ENCODE peak calls at places on chromosomes 13 and 19, in eight cellular contexts. U is SK-N-SH, G is heart right ventricle, N is H54, M is HFF-Myc, I is MCF 10A, Z is neural progenitor cell, F is keratinocyte. K is an unnamed sample.

GRCh38 chr19:38869160-38869835 is 8.8 kb downstream of the RINL start:
- DNase-seq in F (no peak), M (no peak), Z (no peak), N (no peak), I (no peak), G (no peak), U (peak), K (no peak)

GRCh38 chr19:51207747-51208146 is 17.1 kb upstream of the CD33 start:
- DNase-seq in I (no peak), M (no peak), U (no peak), Z (no peak), G (no peak), F (no peak), N (no peak), K (peak)

GRCh38 chr13:91169641-91170040 is 177.8 kb upstream of the MIR17HG start:
- DNase-seq in G (no peak), N (no peak), M (no peak), I (no peak), F (no peak), Z (peak), U (no peak), K (no peak)

GRCh38 chr19:32223595-32224370 is 121.6 kb upstream of the ZNF507 start:
- DNase-seq in G (no peak), M (no peak), U (peak), F (no peak), Z (peak), I (no peak), N (no peak), K (no peak)

GRCh38 chr13:111904166-111904565 is 162.8 kb upstream of the SOX1 start:
- DNase-seq in U (no peak), I (no peak), N (no peak), Z (no peak), F (no peak), M (no peak), G (no peak), K (no peak)

GRCh38 chr13:33206425-33206824 is 79.1 kb downstream of the STARD13 start:
- DNase-seq in M (no peak), U (no peak), G (no peak), Z (no peak), I (no peak), N (no peak), F (no peak), K (no peak)

GRCh38 chr13:35388979-35389378 is 87.5 kb downstream of the MAB21L1 start:
- DNase-seq in M (peak), Z (no peak), G (no peak), U (peak), I (no peak), F (no peak), N (no peak), K (no peak)

GRCh38 chr13:109785892-109786450 is 412 bp downstream of the IRS2 start:
- DNase-seq in G (no peak), Z (no peak), I (no peak), U (peak), M (no peak), F (no peak), N (peak), K (no peak)

GRCh38 chr13:48775285-48775684 is 121.6 kb downstream of the CYSLTR2 start:
- DNase-seq in G (no peak), U (no peak), N (no peak), M (peak), Z (no peak), I (no peak), F (no peak), K (no peak)

GRCh38 chr13:111114362-111115050 is 604 bp upstream of the ARHGEF7 start:
- DNase-seq in Z (peak), M (no peak), G (peak), I (no peak), N (no peak), U (peak), F (no peak), K (no peak)

GRCh38 chr13:45331981-45332830 is 8.8 kb downstream of the TPT1 start:
- DNase-seq in G (no peak), Z (no peak), F (peak), U (no peak), M (peak), I (peak), N (no peak), K (no peak)

GRCh38 chr13:48950507-48950886 is 25.2 kb upstream of the FNDC3A start:
- DNase-seq in U (no peak), G (no peak), M (no peak), Z (no peak), I (no peak), N (no peak), F (no peak), K (no peak)

GRCh38 chr19:40283414-40284250 is 1.5 kb downstream of the AKT2 start:
- DNase-seq in Z (no peak), F (no peak), I (no peak), G (no peak), N (no peak), M (no peak), U (peak), K (no peak)

GRCh38 chr19:7739211-7739752 is 7.4 kb upstream of the CLEC4G start:
- DNase-seq in U (no peak), F (no peak), I (no peak), Z (no peak), N (no peak), M (no peak), G (no peak), K (no peak)

GRCh38 chr13:37934339-37935191 is 65.0 kb upstream of the TRPC4 start:
- DNase-seq in M (no peak), N (no peak), F (no peak), Z (peak), U (no peak), G (no peak), I (no peak), K (no peak)

GRCh38 chr19:51750381-51751124 is 1.1 kb downstream of the FPR1 start:
- DNase-seq in M (no peak), G (no peak), I (peak), Z (no peak), N (no peak), F (no peak), U (no peak), K (no peak)

GRCh38 chr13:100513171-100513570 is 75.4 kb downstream of the GGACT start:
- DNase-seq in I (no peak), N (no peak), F (no peak), M (no peak), G (no peak), U (no peak), Z (no peak), K (no peak)

K was measured in LNCaP clone FGC.